ENCODE peak calls at places on chromosomes 4 and X, in five cellular contexts. O is colonic mucosa, S is aorta, U is tibial artery, E is sigmoid colon. Z is an unnamed sample.

GRCh38 chrX:51155157-51155556 is 177.5 kb upstream of the NUDT10 start:
- DNase-seq in S (no peak), U (no peak), O (no peak), E (no peak), Z (no peak)

GRCh38 chrX:70421618-70422017 is 1.5 kb upstream of the GDPD2 start:
- DNase-seq in U (no peak), O (no peak), S (no peak), E (no peak), Z (no peak)

GRCh38 chr4:71553605-71554004 is 214.8 kb downstream of the SLC4A4 start:
- DNase-seq in E (no peak), O (no peak), S (no peak), U (no peak), Z (no peak)

GRCh38 chr4:7540654-7541413 is 106.1 kb upstream of the PSAPL1 start:
- DNase-seq in O (no peak), E (no peak), S (no peak), U (no peak), Z (no peak)

GRCh38 chr4:41205130-41205529 is 9.2 kb downstream of the APBB2 start:
- DNase-seq in O (no peak), U (no peak), S (no peak), E (no peak), Z (no peak)

GRCh38 chrX:129793604-129794191 is 13.9 kb downstream of the SASH3 start:
- DNase-seq in U (no peak), S (no peak), E (peak; percentile 63), O (no peak), Z (no peak)

GRCh38 chr4:103375278-103375677 is 177.1 kb upstream of the CENPE start:
- DNase-seq in S (no peak), O (no peak), E (no peak), U (no peak), Z (no peak)

GRCh38 chr4:127352220-127352619 is 280.5 kb upstream of the INTU start:
- DNase-seq in U (no peak), O (no peak), E (peak; percentile 52), S (no peak), Z (no peak)

GRCh38 chr4:183401473-183401872 is 43.0 kb upstream of the CDKN2AIP start:
- DNase-seq in S (no peak), U (no peak), E (peak; percentile 2), O (no peak), Z (no peak)

GRCh38 chrX:57587062-57587461 is 4.7 kb upstream of the ZXDB start:
- DNase-seq in S (no peak), E (no peak), U (no peak), O (no peak), Z (no peak)

GRCh38 chrX:44162964-44163475 is 180.5 kb downstream of the EFHC2 start:
- DNase-seq in E (no peak), S (no peak), U (no peak), O (no peak), Z (no peak)

GRCh38 chrX:127552571-127552970 is 499.6 kb downstream of the ACTRT1 start:
- DNase-seq in U (no peak), E (no peak), O (no peak), S (no peak), Z (no peak)

GRCh38 chr4:61277785-61278184 is 77.7 kb downstream of the ADGRL3 start:
- DNase-seq in S (no peak), U (no peak), O (no peak), E (no peak), Z (no peak)

GRCh38 chr4:73740353-73740778 is at the start of gene CXCL8:
- DNase-seq in E (peak; percentile 88), U (peak; percentile 71), S (peak; percentile 60), O (peak; percentile 87), Z (peak; percentile 78)

GRCh38 chr4:2906218-2906617 is 57.0 kb downstream of the NOP14 start:
- DNase-seq in E (no peak), U (no peak), S (no peak), O (no peak), Z (no peak)

GRCh38 chrX:20116087-20116574 is 576 bp downstream of the MAP7D2 start:
- DNase-seq in O (no peak), U (no peak), S (no peak), E (no peak), Z (peak; percentile 54)

GRCh38 chr4:75511841-75512240 is 2.4 kb downstream of the RCHY1 start:
- DNase-seq in O (no peak), S (no peak), U (no peak), E (no peak), Z (no peak)

GRCh38 chrX:99371976-99372595 is 1038.0 kb downstream of the PCDH19 start:
- DNase-seq in O (no peak), S (no peak), U (no peak), E (peak; percentile 45), Z (no peak)

GRCh38 chr4:2067446-2068197 is 8.5 kb downstream of the NAT8L start:
- DNase-seq in E (peak; percentile 56), U (no peak), S (peak; percentile 30), O (no peak), Z (no peak)

GRCh38 chrX:22325091-22325490 is 52.4 kb downstream of the CBLL2 start:
- DNase-seq in S (no peak), E (no peak), O (no peak), U (no peak), Z (no peak)

GRCh38 chr4:2080429-2081300 is 21.5 kb downstream of the NAT8L start:
- DNase-seq in O (no peak), S (no peak), U (no peak), E (peak; percentile 57), Z (no peak)

GRCh38 chr4:89653012-89653411 is 183.9 kb downstream of the SNCA start:
- DNase-seq in O (no peak), U (no peak), S (no peak), E (no peak), Z (no peak)

GRCh38 chrX:1086444-1087409 is 125.7 kb downstream of the CRLF2 start:
- DNase-seq in S (no peak), O (no peak), U (no peak), E (no peak), Z (no peak)

GRCh38 chr4:184801781-184802180 is 24.0 kb downstream of the ACSL1 start:
- DNase-seq in U (no peak), S (no peak), E (no peak), O (no peak), Z (no peak)

GRCh38 chr4:107709916-107710315 is 10.1 kb downstream of the PAPSS1 start:
- DNase-seq in U (no peak), O (no peak), S (no peak), E (no peak), Z (no peak)

GRCh38 chr4:111020961-111021360 is 398.1 kb upstream of the PITX2 start:
- DNase-seq in S (no peak), U (no peak), E (no peak), O (no peak), Z (no peak)

GRCh38 chr4:73608677-73609594 is 11.3 kb downstream of the RASSF6 start:
- DNase-seq in S (no peak), E (no peak), U (no peak), O (no peak), Z (no peak)

GRCh38 chr4:183362916-183363542 is 40.8 kb upstream of the CLDN24 start:
- DNase-seq in U (no peak), S (no peak), E (no peak), O (no peak), Z (no peak)

GRCh38 chr4:86497980-86498379 is 96.1 kb upstream of the PTPN13 start:
- DNase-seq in O (no peak), S (peak; percentile 42), U (no peak), E (no peak), Z (peak; percentile 66)
- H3K27me3 ChIP-seq in O (no peaks in the 10 kb centered on the region), S (no peaks in the 10 kb centered on the region), U (no peaks in the 10 kb centered on the region), E (no peaks in the 10 kb centered on the region), Z (no peaks in the 10 kb centered on the region)

GRCh38 chrX:38116706-38117105 is 104.0 kb downstream of the SRPX start:
- DNase-seq in O (no peak), E (no peak), S (no peak), U (no peak), Z (no peak)
- H3K4me1 ChIP-seq in O (no peaks in the 10 kb centered on the region), E (no peaks in the 10 kb centered on the region), S (no peaks in the 10 kb centered on the region), U (no peaks in the 10 kb centered on the region), Z (no peaks in the 10 kb centered on the region)

GRCh38 chrX:25006586-25007058 is 9.1 kb downstream of the ARX start:
- DNase-seq in U (no peak), E (no peak), S (no peak), O (no peak), Z (no peak)

GRCh38 chrX:25009407-25009806 is 6.4 kb downstream of the ARX start:
- DNase-seq in O (no peak), S (no peak), U (no peak), E (no peak), Z (no peak)

GRCh38 chrX:25005034-25005381 is 10.8 kb downstream of the ARX start:
- DNase-seq in S (no peak), E (no peak), U (no peak), O (no peak), Z (no peak)

GRCh38 chrX:25005382-25006185 is 10.2 kb downstream of the ARX start:
- DNase-seq in O (no peak), E (no peak), U (no peak), S (no peak), Z (peak; percentile 37)

DNA sequence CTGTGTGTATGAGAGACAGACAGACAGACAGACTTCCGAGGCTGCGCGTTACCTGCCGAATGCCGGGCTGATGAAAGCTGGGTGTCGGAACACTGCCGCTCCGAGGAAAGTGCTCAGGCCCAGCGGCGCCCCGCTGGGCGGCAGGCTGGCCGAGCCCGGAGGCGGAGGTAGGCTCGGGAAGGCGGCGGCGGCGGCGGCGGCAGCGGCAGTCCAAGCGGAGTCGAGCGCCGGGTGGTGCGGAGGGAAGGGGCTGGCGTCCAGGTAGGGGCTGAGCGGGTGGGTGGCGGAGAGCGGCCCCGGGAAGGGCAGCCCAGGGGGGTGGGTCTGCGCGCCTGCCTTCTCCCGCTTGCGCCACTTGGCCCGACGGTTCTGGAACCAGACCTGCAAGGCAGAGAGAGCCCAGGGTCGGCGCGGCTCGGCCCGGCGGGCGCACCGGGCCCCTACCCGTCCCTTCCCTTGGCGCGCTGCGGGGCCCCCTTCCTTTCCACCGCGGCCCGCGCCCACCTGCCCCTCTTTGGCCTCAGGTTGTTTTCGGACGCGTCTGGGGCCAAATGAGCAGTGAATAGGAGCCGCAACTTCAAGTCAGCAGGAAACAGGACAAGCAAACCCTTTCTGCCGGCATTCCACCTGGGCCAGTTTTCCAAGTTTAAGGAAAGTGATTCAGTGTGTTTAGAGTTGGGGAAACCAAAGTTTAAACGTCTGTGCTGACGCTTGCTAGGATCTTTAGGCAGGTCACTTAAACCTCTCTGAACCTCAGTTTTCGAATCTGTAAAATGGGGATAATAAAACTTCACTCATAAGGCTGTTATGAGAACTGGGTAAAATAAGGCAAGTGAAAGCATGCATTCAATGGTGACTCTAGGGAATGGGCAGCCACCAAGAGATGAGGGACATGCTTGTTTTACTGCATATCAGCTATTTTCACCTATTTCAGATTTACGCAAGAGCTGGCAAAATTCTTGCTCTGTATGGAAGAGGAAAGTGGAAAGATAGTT is 8.4 kb downstream of the ARX start:
- DNase-seq in O (no peak), U (no peak), E (no peak), S (no peak), Z (no peak)
- H3K27me3 ChIP-seq in O (peaks cover 94% of the 10 kb centered on the region), U (peaks cover 84% of the 10 kb centered on the region), E (peaks cover 84% of the 10 kb centered on the region), S (no peaks in the 10 kb centered on the region), Z (no peaks in the 10 kb centered on the region)

GRCh38 chrX:133655262-133655913 is 240.1 kb upstream of the GPC4 start:
- DNase-seq in S (no peak), E (no peak), O (no peak), U (no peak), Z (no peak)

GRCh38 chrX:133655914-133656265 is 240.6 kb upstream of the GPC4 start:
- DNase-seq in E (no peak), U (no peak), S (no peak), O (no peak), Z (no peak)

GRCh38 chrX:133657455-133657854 is 242.2 kb upstream of the GPC4 start:
- DNase-seq in E (no peak), O (no peak), U (no peak), S (no peak), Z (no peak)

GRCh38 chrX:133660356-133660755 is 245.1 kb upstream of the GPC4 start:
- DNase-seq in U (no peak), E (no peak), O (no peak), S (no peak), Z (no peak)

GRCh38 chrX:133658244-133658911 is 243.1 kb upstream of the GPC4 start:
- DNase-seq in O (no peak), U (no peak), E (no peak), S (no peak), Z (no peak)
- H3K4me1 ChIP-seq in O (no peaks in the 10 kb centered on the region), U (no peaks in the 10 kb centered on the region), E (no peaks in the 10 kb centered on the region), S (no peaks in the 10 kb centered on the region), Z (no peaks in the 10 kb centered on the region)

Z was measured in right cardiac atrium.